ENCODE peak calls at places on chromosomes 5 and 9, in four cellular contexts. S, N, G and U are unnamed samples.

GRCh38 chr9:91882628-91883027 is 67.4 kb downstream of the ROR2 start:
- DNase-seq in S (no peak), N (no peak), G (no peak), U (no peak)

GRCh38 chr9:95017062-95017461 is 290.6 kb downstream of the AOPEP start:
- DNase-seq in S (no peak), N (no peak), G (no peak), U (no peak)

GRCh38 chr5:69467442-69468225 is 25.0 kb upstream of the OCLN start:
- DNase-seq in S (no peak), N (no peak), G (no peak), U (no peak)

GRCh38 chr5:2750026-2750757 is 1.3 kb downstream of the IRX2 start:
- DNase-seq in S (no peak), N (no peak), G (peak; percentile 93), U (peak; percentile 45)

GRCh38 chr9:5773324-5773999 is 59.5 kb downstream of the ERMP1 start:
- DNase-seq in S (no peak), N (no peak), G (peak; percentile 42), U (no peak)

GRCh38 chr5:137808503-137809135 is 54.5 kb upstream of the HNRNPA0 start:
- DNase-seq in S (no peak), N (no peak), G (no peak), U (no peak)

GRCh38 chr9:91927912-91928510 is 22.0 kb downstream of the ROR2 start:
- DNase-seq in S (no peak), N (no peak), G (peak; percentile 60), U (no peak)

GRCh38 chr5:73120222-73121108 is at the start of gene TMEM171:
- DNase-seq in S (peak; percentile 68), N (peak; percentile 16), G (peak; percentile 85), U (no peak)

GRCh38 chr5:165014439-165014838 is 1509.0 kb downstream of the MAT2B start:
- DNase-seq in S (no peak), N (no peak), G (no peak), U (no peak)

GRCh38 chr5:141493500-141494422 is 4.9 kb downstream of the PCDHGC5 start:
- DNase-seq in S (no peak), N (no peak), G (no peak), U (no peak)

GRCh38 chr9:75378926-75379325 is 290.6 kb downstream of the OSTF1 start:
- DNase-seq in S (no peak), N (no peak), G (no peak), U (no peak)

GRCh38 chr5:127192836-127193341 is 97.7 kb upstream of the MEGF10 start:
- DNase-seq in S (no peak), N (no peak), G (no peak), U (no peak)

GRCh38 chr5:173953528-173954090 is 35.4 kb upstream of the C5orf47 start:
- DNase-seq in S (no peak), N (no peak), G (no peak), U (no peak)

GRCh38 chr9:94805585-94805984 is 79.1 kb downstream of the AOPEP start:
- DNase-seq in S (no peak), N (peak; percentile 33), G (no peak), U (peak; percentile 98)

GRCh38 chr5:142960309-142960696 is 190.1 kb downstream of the ARHGAP26 start:
- DNase-seq in S (no peak), N (peak; percentile 81), G (no peak), U (peak; percentile 88)

GRCh38 chr5:120055858-120056257 is 408.2 kb upstream of the PRR16 start:
- DNase-seq in S (no peak), N (peak; percentile 4), G (no peak), U (no peak)

GRCh38 chr5:136132087-136132486 is 558 bp upstream of the SMAD5 start:
- DNase-seq in S (peak; percentile 52), N (no peak), G (no peak), U (no peak)

GRCh38 chr5:122421379-122422081 is 109.5 kb downstream of the SNCAIP start:
- DNase-seq in S (no peak), N (no peak), G (no peak), U (no peak)

GRCh38 chr5:71014186-71014585 is 11.0 kb downstream of the NAIP start:
- DNase-seq in S (no peak), N (no peak), G (no peak), U (no peak)

GRCh38 chr5:998276-998974 is 10.2 kb upstream of the NKD2 start:
- DNase-seq in S (peak; percentile 44), N (no peak), G (no peak), U (no peak)

DNA sequence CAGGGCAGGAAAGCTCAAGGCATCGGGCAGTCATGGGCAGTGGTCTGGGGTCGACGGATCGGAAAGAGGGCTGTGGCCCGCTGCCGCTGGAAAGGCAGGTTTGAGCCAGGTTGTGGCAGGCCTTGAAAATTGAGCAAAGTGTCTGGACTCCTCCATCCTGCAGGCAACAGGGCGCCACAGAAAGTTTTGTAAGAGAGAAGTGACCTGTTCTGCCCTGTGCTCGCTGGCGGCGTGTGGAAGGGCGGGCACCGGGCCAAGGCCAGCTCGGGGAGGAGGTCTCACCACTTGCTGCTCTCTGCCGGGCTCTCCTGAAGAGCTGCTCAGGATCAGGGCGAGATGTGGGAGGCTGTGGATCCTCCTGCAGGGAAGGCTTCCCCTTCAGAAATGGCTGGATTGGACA is 41.4 kb upstream of the FAT2 start:
- DNase-seq in S (no peak), N (no peak), G (no peak), U (no peak)
- H3K4me1 ChIP-seq in S (no peaks in the 10 kb centered on the region), N (peaks cover 6% of the 10 kb centered on the region), G (no peaks in the 10 kb centered on the region), U (peaks cover 49% of the 10 kb centered on the region)

GRCh38 chr9:6777218-6777902 is 19.6 kb downstream of the KDM4C start:
- DNase-seq in S (no peak), N (no peak), G (peak; percentile 90), U (no peak)

GRCh38 chr9:6782378-6782777 is 24.6 kb downstream of the KDM4C start:
- DNase-seq in S (no peak), N (no peak), G (no peak), U (no peak)

GRCh38 chr9:6781476-6781875 is 23.7 kb downstream of the KDM4C start:
- DNase-seq in S (no peak), N (no peak), G (no peak), U (no peak)

GRCh38 chr9:6780690-6781089 is 22.9 kb downstream of the KDM4C start:
- DNase-seq in S (no peak), N (no peak), G (no peak), U (no peak)

GRCh38 chr9:6779417-6780241 is 21.9 kb downstream of the KDM4C start:
- DNase-seq in S (no peak), N (no peak), G (no peak), U (no peak)
- H3K4me1 ChIP-seq in S (peaks cover 48% of the 10 kb centered on the region), N (peaks cover 9% of the 10 kb centered on the region), G (peaks cover 73% of the 10 kb centered on the region), U (no peaks in the 10 kb centered on the region)

GRCh38 chr5:65185468-65185867 is 296.3 kb downstream of the ADAMTS6 start:
- DNase-seq in S (no peak), N (no peak), G (no peak), U (no peak)

GRCh38 chr5:65184780-65185179 is 296.9 kb downstream of the ADAMTS6 start:
- DNase-seq in S (no peak), N (no peak), G (peak; percentile 53), U (no peak)

GRCh38 chr5:65190328-65191053 is 291.2 kb downstream of the ADAMTS6 start:
- DNase-seq in S (no peak), N (no peak), G (no peak), U (peak; percentile 98)

GRCh38 chr5:65191554-65192126 is 290.1 kb downstream of the ADAMTS6 start:
- DNase-seq in S (no peak), N (no peak), G (no peak), U (peak; percentile 63)

DNA sequence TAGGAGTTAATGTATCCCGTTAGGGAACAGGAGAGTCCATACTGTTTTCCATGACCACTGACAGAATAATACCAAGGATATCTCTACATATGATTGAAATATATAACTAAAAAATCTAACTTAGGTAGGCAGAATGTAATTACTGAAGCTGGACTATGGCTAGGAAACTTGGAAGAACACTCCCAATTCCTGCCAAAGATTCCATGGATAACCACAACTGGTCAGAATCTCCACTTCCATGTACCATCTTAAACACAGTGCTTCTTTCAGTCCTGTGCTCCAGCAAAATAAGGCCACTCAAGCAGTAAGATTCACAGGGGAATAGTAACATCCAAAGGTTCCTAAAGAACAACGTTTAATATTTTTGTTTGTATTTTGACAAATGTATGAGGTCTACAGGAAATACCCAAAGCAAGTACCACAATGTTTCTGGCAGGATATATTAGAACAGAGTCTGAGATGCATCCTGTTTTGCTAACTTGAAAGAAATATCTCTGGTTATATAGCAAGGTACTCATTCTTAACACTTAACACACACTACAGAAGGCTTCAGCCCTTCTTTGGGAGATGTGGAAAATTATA is 295.0 kb downstream of the ADAMTS6 start:
- DNase-seq in S (no peak), N (no peak), G (no peak), U (no peak)
- H3K4me1 ChIP-seq in S (no peaks in the 10 kb centered on the region), N (no peaks in the 10 kb centered on the region), G (peaks cover 7% of the 10 kb centered on the region), U (peaks cover 19% of the 10 kb centered on the region)

GRCh38 chr5:167947312-167947711 is 344.1 kb upstream of the WWC1 start:
- DNase-seq in S (peak; percentile 72), N (no peak), G (no peak), U (no peak)
- H3K4me1 ChIP-seq in S (no peaks in the 10 kb centered on the region), N (no peaks in the 10 kb centered on the region), G (peaks cover 18% of the 10 kb centered on the region), U (peaks cover 35% of the 10 kb centered on the region)

DNA sequence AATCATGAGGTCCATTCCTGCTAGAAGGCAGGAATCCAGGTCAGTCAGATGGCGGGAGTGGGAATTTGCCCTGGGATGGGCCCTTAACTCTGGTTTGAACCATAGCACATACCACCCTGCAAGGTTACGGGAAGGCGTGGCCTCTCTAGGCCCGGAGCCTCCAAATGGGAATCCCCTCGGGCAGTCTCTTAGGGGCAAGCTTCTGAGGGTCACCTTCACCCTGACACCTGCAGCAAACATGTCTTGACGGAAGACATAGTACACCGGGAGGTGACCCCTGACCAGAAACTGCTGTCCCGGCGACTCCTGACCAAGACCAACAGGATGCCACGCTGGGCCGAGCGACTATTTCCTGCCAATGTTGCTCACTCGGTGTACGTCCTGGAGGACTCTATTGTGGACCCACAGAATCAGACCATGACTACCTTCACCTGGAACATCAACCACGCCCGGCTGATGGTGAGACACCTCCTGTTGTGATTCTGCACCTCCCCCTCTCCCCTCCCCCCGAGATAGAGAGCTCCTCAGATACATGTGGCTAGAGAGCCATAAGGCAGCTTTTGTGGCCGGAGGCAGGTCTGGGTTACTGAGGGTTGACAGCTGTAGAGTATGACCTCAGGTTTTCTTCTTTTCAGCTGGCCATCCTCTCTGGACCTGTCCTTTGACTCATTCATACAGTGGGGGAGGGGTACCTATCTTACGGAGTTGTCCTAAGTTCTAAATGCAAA is 957 bp downstream of the PRELID1 start:
- DNase-seq in S (peak; percentile 45), N (no peak), G (no peak), U (peak; percentile 45)
- H3K4me1 ChIP-seq in S (peaks cover 51% of the 10 kb centered on the region), N (peaks cover 58% of the 10 kb centered on the region), G (peaks cover 9% of the 10 kb centered on the region), U (peaks cover 26% of the 10 kb centered on the region)

GRCh38 chr5:161230222-161230621 is 316.3 kb downstream of the GABRB2 start:
- DNase-seq in S (no peak), N (no peak), G (peak; percentile 28), U (peak; percentile 2)
- H3K4me1 ChIP-seq in S (no peaks in the 10 kb centered on the region), N (no peaks in the 10 kb centered on the region), G (peaks cover 10% of the 10 kb centered on the region), U (no peaks in the 10 kb centered on the region)

GRCh38 chr9:124282442-124283231 is 24.9 kb downstream of the NEK6 start:
- DNase-seq in S (peak; percentile 62), N (no peak), G (no peak), U (no peak)
- H3K4me1 ChIP-seq in S (peaks cover 40% of the 10 kb centered on the region), N (peaks cover 65% of the 10 kb centered on the region), G (no peaks in the 10 kb centered on the region), U (peaks cover 7% of the 10 kb centered on the region)